ENCODE peak calls at places on chromosomes 4 and X, in five cellular contexts. P is NCI-H1092; B is NCI-H774; K is stromal cell of bone marrow; O is stimulated activated CD4-positive, alpha-beta T cell treated with anti-CD3 and anti-CD28 coated beads, Interleukin-12 subunit alpha, Interleukin-12 subunit beta, amount 100 ng/mL, for 48 hours. U is an unnamed sample.
A peak's percentile ranks its signal among the peaks of the same experiment; 100 is the strongest.

GRCh38 chr4:107870236-107870635 is 45.5 kb downstream of the SGMS2 start:
- DNase-seq in P (no peak), B (no peak), K (no peak), O (no peak), U (no peak)

GRCh38 chr4:26482508-26483462 is 7.5 kb downstream of the CCKAR start:
- DNase-seq in P (no peak), B (no peak), K (no peak), O (no peak), U (no peak)

GRCh38 chrX:153662266-153662665 is 11.3 kb downstream of the PNCK start:
- DNase-seq in P (no peak), B (no peak), K (no peak), O (peak; percentile 31), U (no peak)

GRCh38 chr4:140372607-140373327 is 679 bp upstream of the SCOC start:
- DNase-seq in P (peak; percentile 27), B (no peak), K (no peak), O (peak; percentile 20), U (peak; percentile 2)

GRCh38 chrX:39260965-39261364 is 459.7 kb downstream of the MID1IP1 start:
- DNase-seq in P (no peak), B (no peak), K (peak; percentile 21), O (no peak), U (no peak)

GRCh38 chr4:1342003-1342402 is 5.0 kb upstream of the UVSSA start:
- DNase-seq in P (no peak), B (no peak), K (no peak), O (no peak), U (no peak)

GRCh38 chr4:173507471-173508385 is 22.3 kb downstream of the HAND2 start:
- DNase-seq in P (no peak), B (no peak), K (no peak), O (no peak), U (no peak)

GRCh38 chrX:156002517-156002916 is 5.0 kb downstream of the IL9R start:
- DNase-seq in P (no peak), B (no peak), K (no peak), O (no peak), U (no peak)

GRCh38 chr4:39587881-39588280 is 50.8 kb downstream of the SMIM14 start:
- DNase-seq in P (no peak), B (no peak), K (peak; percentile 61), O (no peak), U (no peak)

GRCh38 chr4:153233761-153234371 is 29.6 kb downstream of the TRIM2 start:
- DNase-seq in P (no peak), B (no peak), K (peak; percentile 81), O (no peak), U (no peak)

GRCh38 chr4:80138556-80139538 is 58.5 kb upstream of the PRDM8 start:
- DNase-seq in P (no peak), B (no peak), K (peak; percentile 55), O (no peak), U (no peak)

GRCh38 chr4:124104101-124104500 is 608.4 kb downstream of the ANKRD50 start:
- DNase-seq in P (no peak), B (no peak), K (no peak), O (no peak), U (no peak)

GRCh38 chr4:83686166-83686565 is 150.3 kb downstream of the GPAT3 start:
- DNase-seq in P (no peak), B (no peak), K (peak; percentile 47), O (no peak), U (no peak)

GRCh38 chr4:80963051-80963450 is 67.5 kb upstream of the BMP3 start:
- DNase-seq in P (no peak), B (no peak), K (peak; percentile 8), O (no peak), U (no peak)

GRCh38 chr4:137881641-137882040 is 349.3 kb upstream of the PCDH18 start:
- DNase-seq in P (no peak), B (no peak), K (no peak), O (no peak), U (no peak)

GRCh38 chr4:7334521-7335275 is 100.0 kb downstream of the PSAPL1 start:
- DNase-seq in P (no peak), B (no peak), K (no peak), O (no peak), U (no peak)

GRCh38 chrX:66042307-66043077 is 2.6 kb upstream of the VSIG4 start:
- DNase-seq in P (no peak), B (no peak), K (no peak), O (no peak), U (no peak)

GRCh38 chr4:80199004-80199579 is 1.8 kb downstream of the PRDM8 start:
- DNase-seq in P (no peak), B (no peak), K (no peak), O (no peak), U (no peak)

GRCh38 chr4:128379860-128380259 is 92.2 kb upstream of the PGRMC2 start:
- DNase-seq in P (no peak), B (no peak), K (no peak), O (no peak), U (no peak)

GRCh38 chrX:129480889-129481288 is 42.4 kb downstream of the SMARCA1 start:
- DNase-seq in P (no peak), B (no peak), K (no peak), O (no peak), U (no peak)

GRCh38 chr4:55634417-55635128 is 1.5 kb downstream of the NMU start:
- DNase-seq in P (no peak), B (no peak), K (no peak), O (no peak), U (no peak)

GRCh38 chr4:8434251-8435073 is 6.1 kb downstream of the ACOX3 start:
- DNase-seq in P (no peak), B (no peak), K (no peak), O (no peak), U (no peak)

GRCh38 chr4:44320833-44321232 is 127.8 kb downstream of the KCTD8 start:
- DNase-seq in P (no peak), B (peak; percentile 18), K (no peak), O (no peak), U (peak; percentile 20)

GRCh38 chr4:108053281-108053701 is 63.6 kb downstream of the HADH start:
- DNase-seq in P (no peak), B (no peak), K (no peak), O (no peak), U (no peak)

GRCh38 chr4:1655081-1655480 is 29.0 kb downstream of the FAM53A start:
- DNase-seq in P (no peak), B (no peak), K (no peak), O (no peak), U (no peak)

GRCh38 chrX:129705988-129706387 is 32.8 kb upstream of the XPNPEP2 start:
- DNase-seq in P (no peak), B (no peak), K (no peak), O (no peak), U (no peak)

GRCh38 chr4:147361726-147362125 is 119.2 kb upstream of the EDNRA start:
- DNase-seq in P (no peak), B (no peak), K (peak; percentile 91), O (no peak), U (no peak)

GRCh38 chr4:56128231-56128630 is 179.5 kb downstream of the CEP135 start:
- DNase-seq in P (no peak), B (no peak), K (peak; percentile 36), O (no peak), U (no peak)

GRCh38 chr4:147526272-147526654 is 45.4 kb downstream of the EDNRA start:
- DNase-seq in P (no peak), B (no peak), K (no peak), O (no peak), U (no peak)